ENCODE peak calls at places on chromosome 22, in nine cellular contexts. One of them, this sample, is unnamed.

GRCh38 chr22:50260801-50261614 is 475 bp downstream of the MAPK12 start:
- DNase-seq in CD4-positive, alpha-beta memory T cell: no peak
- DNase-seq in fibroblast of lung: peak; percentile 74
- DNase-seq in neuronal stem cell: no peak
- DNase-seq in CD8-positive, alpha-beta memory T cell: no peak
- DNase-seq in SJSA1: peak; percentile 22
- DNase-seq in ovary: no peak
- DNase-seq in PC-9: no peak
- DNase-seq in osteoblast: peak; percentile 97
- DNase-seq in this sample: peak; percentile 87

GRCh38 chr22:48178536-48178935 is 1416.1 kb downstream of the TBC1D22A start:
- DNase-seq in CD8-positive, alpha-beta memory T cell: no peak
- DNase-seq in neuronal stem cell: no peak
- DNase-seq in ovary: no peak
- DNase-seq in SJSA1: no peak
- DNase-seq in fibroblast of lung: no peak
- DNase-seq in CD4-positive, alpha-beta memory T cell: no peak
- DNase-seq in osteoblast: no peak
- DNase-seq in PC-9: no peak
- DNase-seq in this sample: no peak

GRCh38 chr22:50190182-50190951 is 4.7 kb downstream of the TRABD start:
- DNase-seq in osteoblast: peak; percentile 96
- DNase-seq in ovary: peak; percentile 64
- DNase-seq in fibroblast of lung: peak; percentile 55
- DNase-seq in SJSA1: peak; percentile 86
- DNase-seq in CD8-positive, alpha-beta memory T cell: peak; percentile 87
- DNase-seq in neuronal stem cell: no peak
- DNase-seq in PC-9: peak; percentile 81
- DNase-seq in CD4-positive, alpha-beta memory T cell: peak; percentile 89
- DNase-seq in this sample: peak; percentile 94

GRCh38 chr22:46696225-46696518 is 41.9 kb downstream of the CERK start:
- DNase-seq in neuronal stem cell: no peak
- DNase-seq in fibroblast of lung: no peak
- DNase-seq in CD8-positive, alpha-beta memory T cell: no peak
- DNase-seq in PC-9: no peak
- DNase-seq in osteoblast: no peak
- DNase-seq in ovary: no peak
- DNase-seq in CD4-positive, alpha-beta memory T cell: no peak
- DNase-seq in SJSA1: no peak
- DNase-seq in this sample: peak; percentile 56

GRCh38 chr22:47195676-47196492 is 433.4 kb downstream of the TBC1D22A start:
- DNase-seq in CD4-positive, alpha-beta memory T cell: no peak
- DNase-seq in neuronal stem cell: no peak
- DNase-seq in ovary: no peak
- DNase-seq in SJSA1: no peak
- DNase-seq in fibroblast of lung: no peak
- DNase-seq in CD8-positive, alpha-beta memory T cell: no peak
- DNase-seq in PC-9: no peak
- DNase-seq in osteoblast: peak; percentile 79
- DNase-seq in this sample: peak; percentile 27

GRCh38 chr22:28268176-28268575 is 349.1 kb upstream of the PITPNB start:
- DNase-seq in ovary: no peak
- DNase-seq in SJSA1: no peak
- DNase-seq in CD4-positive, alpha-beta memory T cell: no peak
- DNase-seq in PC-9: no peak
- DNase-seq in neuronal stem cell: no peak
- DNase-seq in fibroblast of lung: peak; percentile 55
- DNase-seq in osteoblast: no peak
- DNase-seq in CD8-positive, alpha-beta memory T cell: no peak
- DNase-seq in this sample: no peak

GRCh38 chr22:19731736-19732135 is 8.4 kb downstream of the GP1BB start:
- DNase-seq in SJSA1: no peak
- DNase-seq in neuronal stem cell: no peak
- DNase-seq in fibroblast of lung: no peak
- DNase-seq in ovary: no peak
- DNase-seq in PC-9: no peak
- DNase-seq in CD8-positive, alpha-beta memory T cell: no peak
- DNase-seq in osteoblast: no peak
- DNase-seq in CD4-positive, alpha-beta memory T cell: no peak
- DNase-seq in this sample: no peak

GRCh38 chr22:33829549-33830280 is 90.6 kb downstream of the LARGE1 start:
- DNase-seq in CD8-positive, alpha-beta memory T cell: no peak
- DNase-seq in SJSA1: no peak
- DNase-seq in fibroblast of lung: no peak
- DNase-seq in ovary: no peak
- DNase-seq in osteoblast: no peak
- DNase-seq in PC-9: no peak
- DNase-seq in CD4-positive, alpha-beta memory T cell: no peak
- DNase-seq in neuronal stem cell: no peak
- DNase-seq in this sample: no peak

GRCh38 chr22:32389685-32390084 is 22.4 kb downstream of the RTCB start:
- DNase-seq in osteoblast: no peak
- DNase-seq in CD4-positive, alpha-beta memory T cell: no peak
- DNase-seq in neuronal stem cell: no peak
- DNase-seq in SJSA1: no peak
- DNase-seq in ovary: no peak
- DNase-seq in PC-9: no peak
- DNase-seq in fibroblast of lung: no peak
- DNase-seq in CD8-positive, alpha-beta memory T cell: no peak
- DNase-seq in this sample: peak; percentile 59

GRCh38 chr22:18031670-18032454 is 7.5 kb upstream of the MICAL3 start:
- DNase-seq in CD8-positive, alpha-beta memory T cell: no peak
- DNase-seq in CD4-positive, alpha-beta memory T cell: no peak
- DNase-seq in PC-9: peak; percentile 90
- DNase-seq in fibroblast of lung: peak; percentile 96
- DNase-seq in ovary: no peak
- DNase-seq in SJSA1: peak; percentile 87
- DNase-seq in neuronal stem cell: no peak
- DNase-seq in osteoblast: peak; percentile 87
- DNase-seq in this sample: no peak

GRCh38 chr22:17920145-17920605 is 104.2 kb downstream of the MICAL3 start:
- DNase-seq in neuronal stem cell: no peak
- DNase-seq in CD4-positive, alpha-beta memory T cell: no peak
- DNase-seq in PC-9: no peak
- DNase-seq in CD8-positive, alpha-beta memory T cell: no peak
- DNase-seq in ovary: peak; percentile 58
- DNase-seq in fibroblast of lung: peak; percentile 76
- DNase-seq in SJSA1: no peak
- DNase-seq in osteoblast: no peak
- DNase-seq in this sample: peak; percentile 46

GRCh38 chr22:49704345-49705215 is 123.1 kb downstream of the BRD1 start:
- DNase-seq in PC-9: no peak
- DNase-seq in ovary: no peak
- DNase-seq in fibroblast of lung: no peak
- DNase-seq in osteoblast: peak; percentile 39
- DNase-seq in neuronal stem cell: no peak
- DNase-seq in SJSA1: no peak
- DNase-seq in CD4-positive, alpha-beta memory T cell: no peak
- DNase-seq in CD8-positive, alpha-beta memory T cell: no peak
- DNase-seq in this sample: peak; percentile 64

GRCh38 chr22:47281126-47282106 is 519.0 kb downstream of the TBC1D22A start:
- DNase-seq in PC-9: no peak
- DNase-seq in CD8-positive, alpha-beta memory T cell: no peak
- DNase-seq in neuronal stem cell: no peak
- DNase-seq in CD4-positive, alpha-beta memory T cell: no peak
- DNase-seq in osteoblast: peak; percentile 97
- DNase-seq in ovary: no peak
- DNase-seq in SJSA1: no peak
- DNase-seq in fibroblast of lung: peak; percentile 66
- DNase-seq in this sample: peak; percentile 21

GRCh38 chr22:20418211-20418788 is 19.3 kb downstream of the SCARF2 start:
- DNase-seq in SJSA1: peak; percentile 82
- DNase-seq in osteoblast: peak; percentile 98
- DNase-seq in CD4-positive, alpha-beta memory T cell: peak; percentile 68
- DNase-seq in PC-9: no peak
- DNase-seq in neuronal stem cell: peak; percentile 71
- DNase-seq in ovary: peak; percentile 89
- DNase-seq in CD8-positive, alpha-beta memory T cell: peak; percentile 67
- DNase-seq in fibroblast of lung: peak; percentile 75
- DNase-seq in this sample: peak; percentile 92

GRCh38 chr22:48749555-48750227 is 1078.0 kb downstream of the BRD1 start:
- DNase-seq in fibroblast of lung: no peak
- DNase-seq in PC-9: no peak
- DNase-seq in neuronal stem cell: no peak
- DNase-seq in ovary: no peak
- DNase-seq in CD4-positive, alpha-beta memory T cell: no peak
- DNase-seq in osteoblast: no peak
- DNase-seq in SJSA1: no peak
- DNase-seq in CD8-positive, alpha-beta memory T cell: no peak
- DNase-seq in this sample: peak; percentile 47

GRCh38 chr22:27331526-27332281 is 469.9 kb downstream of the MN1 start:
- DNase-seq in CD8-positive, alpha-beta memory T cell: no peak
- DNase-seq in CD4-positive, alpha-beta memory T cell: no peak
- DNase-seq in neuronal stem cell: no peak
- DNase-seq in osteoblast: peak; percentile 83
- DNase-seq in fibroblast of lung: no peak
- DNase-seq in ovary: peak; percentile 51
- DNase-seq in SJSA1: no peak
- DNase-seq in PC-9: no peak
- DNase-seq in this sample: peak; percentile 63

GRCh38 chr22:19819911-19820879 is 34.5 kb downstream of the GNB1L start:
- DNase-seq in fibroblast of lung: no peak
- DNase-seq in CD4-positive, alpha-beta memory T cell: no peak
- DNase-seq in CD8-positive, alpha-beta memory T cell: no peak
- DNase-seq in PC-9: no peak
- DNase-seq in SJSA1: no peak
- DNase-seq in ovary: no peak
- DNase-seq in neuronal stem cell: no peak
- DNase-seq in osteoblast: peak; percentile 22
- DNase-seq in this sample: peak; percentile 53

GRCh38 chr22:49359061-49359460 is 468.6 kb downstream of the BRD1 start:
- DNase-seq in CD8-positive, alpha-beta memory T cell: no peak
- DNase-seq in fibroblast of lung: no peak
- DNase-seq in SJSA1: no peak
- DNase-seq in PC-9: no peak
- DNase-seq in osteoblast: no peak
- DNase-seq in ovary: no peak
- DNase-seq in neuronal stem cell: no peak
- DNase-seq in CD4-positive, alpha-beta memory T cell: no peak
- DNase-seq in this sample: no peak

GRCh38 chr22:27668828-27669797 is 132.4 kb downstream of the MN1 start:
- DNase-seq in CD8-positive, alpha-beta memory T cell: no peak
- DNase-seq in CD4-positive, alpha-beta memory T cell: no peak
- DNase-seq in PC-9: peak; percentile 94
- DNase-seq in ovary: no peak
- DNase-seq in neuronal stem cell: no peak
- DNase-seq in osteoblast: peak; percentile 87
- DNase-seq in fibroblast of lung: peak; percentile 70
- DNase-seq in SJSA1: peak; percentile 90
- DNase-seq in this sample: no peak

GRCh38 chr22:49403102-49403501 is 424.6 kb downstream of the BRD1 start:
- DNase-seq in CD4-positive, alpha-beta memory T cell: no peak
- DNase-seq in ovary: no peak
- DNase-seq in fibroblast of lung: no peak
- DNase-seq in osteoblast: no peak
- DNase-seq in neuronal stem cell: no peak
- DNase-seq in SJSA1: no peak
- DNase-seq in CD8-positive, alpha-beta memory T cell: no peak
- DNase-seq in PC-9: no peak
- DNase-seq in this sample: no peak

DNA sequence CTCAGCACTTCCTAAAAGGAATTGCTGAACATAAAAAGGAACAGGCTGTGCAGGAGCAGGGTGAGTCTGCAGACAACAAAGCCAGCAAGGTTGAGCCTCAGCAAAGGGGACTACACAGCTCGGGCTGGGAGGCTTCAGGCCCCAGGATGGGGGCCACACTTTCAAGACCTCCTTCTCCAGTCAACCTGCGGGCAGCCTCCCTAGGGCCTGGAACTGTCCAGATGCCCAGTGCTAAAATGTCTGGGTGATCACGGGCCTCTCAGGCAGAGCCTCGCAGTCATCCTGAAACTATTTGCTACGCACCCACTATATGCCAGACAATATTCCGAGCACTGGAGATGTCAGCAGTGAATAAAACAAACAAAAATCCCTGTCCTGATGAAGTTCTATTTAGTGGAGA is 3.9 kb upstream of the NEFH start:
- DNase-seq in PC-9: no peak
- DNase-seq in SJSA1: no peak
- DNase-seq in fibroblast of lung: no peak
- DNase-seq in CD4-positive, alpha-beta memory T cell: no peak
- DNase-seq in neuronal stem cell: no peak
- DNase-seq in osteoblast: no peak
- DNase-seq in CD8-positive, alpha-beta memory T cell: no peak
- DNase-seq in ovary: no peak
- DNase-seq in this sample: peak; percentile 51
- H3K27me3 ChIP-seq in PC-9: no peaks in the 10 kb centered on the region
- H3K27me3 ChIP-seq in SJSA1: peaks cover 56% of the 10 kb centered on the region
- H3K27me3 ChIP-seq in fibroblast of lung: peaks cover 27% of the 10 kb centered on the region
- H3K27me3 ChIP-seq in CD4-positive, alpha-beta memory T cell: peaks cover 10% of the 10 kb centered on the region
- H3K27me3 ChIP-seq in neuronal stem cell: peaks cover 62% of the 10 kb centered on the region
- H3K27me3 ChIP-seq in osteoblast: peaks cover 55% of the 10 kb centered on the region
- H3K27me3 ChIP-seq in CD8-positive, alpha-beta memory T cell: peaks cover 8% of the 10 kb centered on the region
- H3K27me3 ChIP-seq in ovary: no peaks in the 10 kb centered on the region
- H3K27me3 ChIP-seq in this sample: peaks cover 32% of the 10 kb centered on the region

GRCh38 chr22:42808516-42808915 is 48.6 kb downstream of the ARFGAP3 start:
- DNase-seq in SJSA1: no peak
- DNase-seq in PC-9: no peak
- DNase-seq in osteoblast: peak; percentile 27
- DNase-seq in CD4-positive, alpha-beta memory T cell: no peak
- DNase-seq in fibroblast of lung: no peak
- DNase-seq in neuronal stem cell: no peak
- DNase-seq in ovary: no peak
- DNase-seq in CD8-positive, alpha-beta memory T cell: no peak
- DNase-seq in this sample: no peak
- H3K36me3 ChIP-seq in SJSA1: peaks cover 82% of the 10 kb centered on the region
- H3K36me3 ChIP-seq in PC-9: peaks cover 18% of the 10 kb centered on the region
- H3K36me3 ChIP-seq in osteoblast: peaks cover 90% of the 10 kb centered on the region
- H3K36me3 ChIP-seq in CD4-positive, alpha-beta memory T cell: peaks cover 33% of the 10 kb centered on the region
- H3K36me3 ChIP-seq in fibroblast of lung: peaks cover 22% of the 10 kb centered on the region
- H3K36me3 ChIP-seq in neuronal stem cell: peaks cover 5% of the 10 kb centered on the region
- H3K36me3 ChIP-seq in ovary: no peaks in the 10 kb centered on the region
- H3K36me3 ChIP-seq in CD8-positive, alpha-beta memory T cell: peaks cover 24% of the 10 kb centered on the region
- H3K36me3 ChIP-seq in this sample: peaks cover 1% of the 10 kb centered on the region

DNA sequence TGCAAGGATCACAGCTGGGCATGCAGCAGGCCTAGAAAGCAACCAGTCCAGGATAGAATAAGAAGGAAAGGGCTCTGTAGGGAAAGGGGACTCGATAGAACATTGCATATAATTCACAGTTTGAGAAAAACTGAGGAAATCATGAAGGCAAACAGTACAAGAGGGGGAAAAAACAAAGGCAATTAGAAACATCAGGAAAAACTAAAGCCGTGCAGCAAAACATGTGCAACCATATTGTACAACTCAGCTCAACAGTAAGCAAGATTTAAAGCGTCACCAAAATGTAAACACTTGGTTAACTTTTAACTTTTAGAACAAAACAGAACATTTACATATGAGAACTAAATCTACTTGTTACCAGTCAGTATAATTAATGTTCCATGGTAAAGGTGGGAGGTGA is 8.5 kb downstream of the APOL3 start:
- DNase-seq in PC-9: no peak
- DNase-seq in fibroblast of lung: no peak
- DNase-seq in osteoblast: no peak
- DNase-seq in CD4-positive, alpha-beta memory T cell: no peak
- DNase-seq in neuronal stem cell: no peak
- DNase-seq in CD8-positive, alpha-beta memory T cell: no peak
- DNase-seq in ovary: no peak
- DNase-seq in SJSA1: no peak
- DNase-seq in this sample: no peak
- H3K4me3 ChIP-seq in PC-9: no peak overlapping the region
- H3K4me3 ChIP-seq in fibroblast of lung: no peak overlapping the region
- H3K4me3 ChIP-seq in osteoblast: no peak overlapping the region
- H3K4me3 ChIP-seq in CD4-positive, alpha-beta memory T cell: no peak overlapping the region
- H3K4me3 ChIP-seq in neuronal stem cell: no peak overlapping the region
- H3K4me3 ChIP-seq in CD8-positive, alpha-beta memory T cell: no peak overlapping the region
- H3K4me3 ChIP-seq in ovary: no peak overlapping the region
- H3K4me3 ChIP-seq in SJSA1: no peak overlapping the region
- H3K4me3 ChIP-seq in this sample: no peak overlapping the region

GRCh38 chr22:22669093-22669492 is 24.7 kb downstream of the GGTLC2 start:
- DNase-seq in osteoblast: no peak
- DNase-seq in PC-9: no peak
- DNase-seq in fibroblast of lung: no peak
- DNase-seq in SJSA1: no peak
- DNase-seq in CD8-positive, alpha-beta memory T cell: no peak
- DNase-seq in CD4-positive, alpha-beta memory T cell: no peak
- DNase-seq in ovary: no peak
- DNase-seq in neuronal stem cell: no peak
- DNase-seq in this sample: no peak
- H3K27me3 ChIP-seq in osteoblast: peaks cover 4% of the 10 kb centered on the region
- H3K27me3 ChIP-seq in PC-9: peaks cover 28% of the 10 kb centered on the region
- H3K27me3 ChIP-seq in fibroblast of lung: no peaks in the 10 kb centered on the region
- H3K27me3 ChIP-seq in SJSA1: peaks cover 3% of the 10 kb centered on the region
- H3K27me3 ChIP-seq in CD8-positive, alpha-beta memory T cell: no peaks in the 10 kb centered on the region
- H3K27me3 ChIP-seq in CD4-positive, alpha-beta memory T cell: no peaks in the 10 kb centered on the region
- H3K27me3 ChIP-seq in ovary: no peaks in the 10 kb centered on the region
- H3K27me3 ChIP-seq in neuronal stem cell: no peaks in the 10 kb centered on the region
- H3K27me3 ChIP-seq in this sample: peaks cover 17% of the 10 kb centered on the region